ENCODE peak calls at places on chromosome 9, in six cellular contexts. One of them, this sample, is unnamed.
A peak's percentile ranks its signal among the peaks of the same experiment; 100 is the strongest.

GRCh38 chr9:122219856-122220672 is 8.7 kb downstream of the LHX6 start:
- DNase-seq in left cardiac atrium: no peak
- DNase-seq in SK-MEL-5: no peak
- DNase-seq in CD8-positive, alpha-beta T cell: no peak
- DNase-seq in stimulated activated CD8-positive, alpha-beta memory T cell treated with anti-CD3 and anti-CD28 coated beads, Interleukin-4, amount 100 ng/mL, for 48 hours: no peak
- DNase-seq in non-pigmented ciliary epithelial cell: no peak
- DNase-seq in this sample: no peak

GRCh38 chr9:129962889-129963703 is 79.9 kb downstream of the FNBP1 start:
- DNase-seq in stimulated activated CD8-positive, alpha-beta memory T cell treated with anti-CD3 and anti-CD28 coated beads, Interleukin-4, amount 100 ng/mL, for 48 hours: peak; percentile 74
- DNase-seq in non-pigmented ciliary epithelial cell: no peak
- DNase-seq in CD8-positive, alpha-beta T cell: peak; percentile 70
- DNase-seq in left cardiac atrium: peak; percentile 37
- DNase-seq in SK-MEL-5: peak; percentile 91
- DNase-seq in this sample: no peak

GRCh38 chr9:81377310-81377709 is 312.0 kb downstream of the TLE1 start:
- DNase-seq in left cardiac atrium: no peak
- DNase-seq in stimulated activated CD8-positive, alpha-beta memory T cell treated with anti-CD3 and anti-CD28 coated beads, Interleukin-4, amount 100 ng/mL, for 48 hours: no peak
- DNase-seq in CD8-positive, alpha-beta T cell: no peak
- DNase-seq in SK-MEL-5: no peak
- DNase-seq in non-pigmented ciliary epithelial cell: no peak
- DNase-seq in this sample: no peak

GRCh38 chr9:71115448-71115975 is 5.9 kb downstream of the TRPM3 start:
- DNase-seq in non-pigmented ciliary epithelial cell: no peak
- DNase-seq in stimulated activated CD8-positive, alpha-beta memory T cell treated with anti-CD3 and anti-CD28 coated beads, Interleukin-4, amount 100 ng/mL, for 48 hours: no peak
- DNase-seq in SK-MEL-5: peak; percentile 20
- DNase-seq in left cardiac atrium: no peak
- DNase-seq in CD8-positive, alpha-beta T cell: no peak
- DNase-seq in this sample: no peak

GRCh38 chr9:108783318-108784127 is 72.3 kb downstream of the ACTL7B start:
- DNase-seq in CD8-positive, alpha-beta T cell: no peak
- DNase-seq in left cardiac atrium: no peak
- DNase-seq in stimulated activated CD8-positive, alpha-beta memory T cell treated with anti-CD3 and anti-CD28 coated beads, Interleukin-4, amount 100 ng/mL, for 48 hours: no peak
- DNase-seq in non-pigmented ciliary epithelial cell: no peak
- DNase-seq in SK-MEL-5: no peak
- DNase-seq in this sample: no peak

GRCh38 chr9:136474021-136474640 is 8.7 kb downstream of the SEC16A start:
- DNase-seq in left cardiac atrium: no peak
- DNase-seq in non-pigmented ciliary epithelial cell: no peak
- DNase-seq in stimulated activated CD8-positive, alpha-beta memory T cell treated with anti-CD3 and anti-CD28 coated beads, Interleukin-4, amount 100 ng/mL, for 48 hours: no peak
- DNase-seq in CD8-positive, alpha-beta T cell: no peak
- DNase-seq in SK-MEL-5: no peak
- DNase-seq in this sample: no peak

GRCh38 chr9:129361196-129361595 is 183.1 kb upstream of the IER5L start:
- DNase-seq in CD8-positive, alpha-beta T cell: no peak
- DNase-seq in stimulated activated CD8-positive, alpha-beta memory T cell treated with anti-CD3 and anti-CD28 coated beads, Interleukin-4, amount 100 ng/mL, for 48 hours: no peak
- DNase-seq in SK-MEL-5: no peak
- DNase-seq in non-pigmented ciliary epithelial cell: no peak
- DNase-seq in left cardiac atrium: no peak
- DNase-seq in this sample: no peak

GRCh38 chr9:93693129-93693528 is 116.7 kb downstream of the PHF2 start:
- DNase-seq in left cardiac atrium: no peak
- DNase-seq in CD8-positive, alpha-beta T cell: no peak
- DNase-seq in SK-MEL-5: no peak
- DNase-seq in stimulated activated CD8-positive, alpha-beta memory T cell treated with anti-CD3 and anti-CD28 coated beads, Interleukin-4, amount 100 ng/mL, for 48 hours: no peak
- DNase-seq in non-pigmented ciliary epithelial cell: no peak
- DNase-seq in this sample: no peak

GRCh38 chr9:113524460-113524859 is 60.9 kb downstream of the RGS3 start:
- DNase-seq in CD8-positive, alpha-beta T cell: no peak
- DNase-seq in left cardiac atrium: no peak
- DNase-seq in non-pigmented ciliary epithelial cell: no peak
- DNase-seq in stimulated activated CD8-positive, alpha-beta memory T cell treated with anti-CD3 and anti-CD28 coated beads, Interleukin-4, amount 100 ng/mL, for 48 hours: no peak
- DNase-seq in SK-MEL-5: no peak
- DNase-seq in this sample: no peak

GRCh38 chr9:137650779-137651178 is 32.0 kb downstream of the EHMT1 start:
- DNase-seq in CD8-positive, alpha-beta T cell: no peak
- DNase-seq in SK-MEL-5: no peak
- DNase-seq in non-pigmented ciliary epithelial cell: no peak
- DNase-seq in left cardiac atrium: no peak
- DNase-seq in stimulated activated CD8-positive, alpha-beta memory T cell treated with anti-CD3 and anti-CD28 coated beads, Interleukin-4, amount 100 ng/mL, for 48 hours: no peak
- DNase-seq in this sample: no peak

GRCh38 chr9:134344068-134344820 is 18.0 kb downstream of the RXRA start:
- DNase-seq in non-pigmented ciliary epithelial cell: no peak
- DNase-seq in left cardiac atrium: peak; percentile 81
- DNase-seq in stimulated activated CD8-positive, alpha-beta memory T cell treated with anti-CD3 and anti-CD28 coated beads, Interleukin-4, amount 100 ng/mL, for 48 hours: peak; percentile 63
- DNase-seq in CD8-positive, alpha-beta T cell: peak; percentile 48
- DNase-seq in SK-MEL-5: no peak
- DNase-seq in this sample: no peak

GRCh38 chr9:21519855-21520434 is 37.8 kb upstream of the IFNE start:
- DNase-seq in stimulated activated CD8-positive, alpha-beta memory T cell treated with anti-CD3 and anti-CD28 coated beads, Interleukin-4, amount 100 ng/mL, for 48 hours: no peak
- DNase-seq in left cardiac atrium: no peak
- DNase-seq in CD8-positive, alpha-beta T cell: no peak
- DNase-seq in SK-MEL-5: no peak
- DNase-seq in non-pigmented ciliary epithelial cell: no peak
- DNase-seq in this sample: no peak

GRCh38 chr9:38311382-38312270 is 80.9 kb upstream of the ALDH1B1 start:
- DNase-seq in stimulated activated CD8-positive, alpha-beta memory T cell treated with anti-CD3 and anti-CD28 coated beads, Interleukin-4, amount 100 ng/mL, for 48 hours: no peak
- DNase-seq in non-pigmented ciliary epithelial cell: no peak
- DNase-seq in CD8-positive, alpha-beta T cell: no peak
- DNase-seq in SK-MEL-5: no peak
- DNase-seq in left cardiac atrium: no peak
- DNase-seq in this sample: no peak

GRCh38 chr9:37026085-37026935 is 7.8 kb downstream of the PAX5 start:
- DNase-seq in CD8-positive, alpha-beta T cell: no peak
- DNase-seq in SK-MEL-5: no peak
- DNase-seq in stimulated activated CD8-positive, alpha-beta memory T cell treated with anti-CD3 and anti-CD28 coated beads, Interleukin-4, amount 100 ng/mL, for 48 hours: no peak
- DNase-seq in left cardiac atrium: no peak
- DNase-seq in non-pigmented ciliary epithelial cell: no peak
- DNase-seq in this sample: no peak

GRCh38 chr9:115006660-115007059 is 76.3 kb upstream of the TNFSF8 start:
- DNase-seq in CD8-positive, alpha-beta T cell: no peak
- DNase-seq in stimulated activated CD8-positive, alpha-beta memory T cell treated with anti-CD3 and anti-CD28 coated beads, Interleukin-4, amount 100 ng/mL, for 48 hours: peak; percentile 51
- DNase-seq in left cardiac atrium: no peak
- DNase-seq in SK-MEL-5: no peak
- DNase-seq in non-pigmented ciliary epithelial cell: peak; percentile 76
- DNase-seq in this sample: no peak

GRCh38 chr9:127973169-127974001 is 7.4 kb downstream of the EEIG1 start:
- DNase-seq in SK-MEL-5: no peak
- DNase-seq in left cardiac atrium: no peak
- DNase-seq in non-pigmented ciliary epithelial cell: no peak
- DNase-seq in stimulated activated CD8-positive, alpha-beta memory T cell treated with anti-CD3 and anti-CD28 coated beads, Interleukin-4, amount 100 ng/mL, for 48 hours: no peak
- DNase-seq in CD8-positive, alpha-beta T cell: no peak
- DNase-seq in this sample: no peak

GRCh38 chr9:109428854-109429253 is 69.3 kb downstream of the PTPN3 start:
- DNase-seq in CD8-positive, alpha-beta T cell: no peak
- DNase-seq in SK-MEL-5: no peak
- DNase-seq in non-pigmented ciliary epithelial cell: no peak
- DNase-seq in left cardiac atrium: no peak
- DNase-seq in stimulated activated CD8-positive, alpha-beta memory T cell treated with anti-CD3 and anti-CD28 coated beads, Interleukin-4, amount 100 ng/mL, for 48 hours: no peak
- DNase-seq in this sample: no peak

GRCh38 chr9:135565141-135565628 is 3.6 kb downstream of the PAEP start:
- DNase-seq in left cardiac atrium: no peak
- DNase-seq in stimulated activated CD8-positive, alpha-beta memory T cell treated with anti-CD3 and anti-CD28 coated beads, Interleukin-4, amount 100 ng/mL, for 48 hours: no peak
- DNase-seq in SK-MEL-5: no peak
- DNase-seq in non-pigmented ciliary epithelial cell: no peak
- DNase-seq in CD8-positive, alpha-beta T cell: no peak
- DNase-seq in this sample: no peak

GRCh38 chr9:115556432-115556831 is 438.5 kb upstream of the TNC start:
- DNase-seq in left cardiac atrium: no peak
- DNase-seq in SK-MEL-5: no peak
- DNase-seq in CD8-positive, alpha-beta T cell: no peak
- DNase-seq in stimulated activated CD8-positive, alpha-beta memory T cell treated with anti-CD3 and anti-CD28 coated beads, Interleukin-4, amount 100 ng/mL, for 48 hours: no peak
- DNase-seq in non-pigmented ciliary epithelial cell: no peak
- DNase-seq in this sample: no peak

GRCh38 chr9:89961616-89962341 is 357.0 kb downstream of the GADD45G start:
- DNase-seq in stimulated activated CD8-positive, alpha-beta memory T cell treated with anti-CD3 and anti-CD28 coated beads, Interleukin-4, amount 100 ng/mL, for 48 hours: no peak
- DNase-seq in SK-MEL-5: no peak
- DNase-seq in non-pigmented ciliary epithelial cell: no peak
- DNase-seq in CD8-positive, alpha-beta T cell: no peak
- DNase-seq in left cardiac atrium: no peak
- DNase-seq in this sample: no peak

GRCh38 chr9:87089963-87090362 is 142.7 kb upstream of the GAS1 start:
- DNase-seq in SK-MEL-5: no peak
- DNase-seq in stimulated activated CD8-positive, alpha-beta memory T cell treated with anti-CD3 and anti-CD28 coated beads, Interleukin-4, amount 100 ng/mL, for 48 hours: no peak
- DNase-seq in non-pigmented ciliary epithelial cell: no peak
- DNase-seq in CD8-positive, alpha-beta T cell: no peak
- DNase-seq in left cardiac atrium: no peak
- DNase-seq in this sample: no peak